ENCODE peak calls at places on chromosome X, in four cellular contexts. R is PC-3, O is adrenal gland, K is sigmoid colon. Z is an unnamed sample.
A peak's percentile ranks its signal among the peaks of the same experiment; 100 is the strongest.

GRCh38 chrX:51395807-51396728 is 63.4 kb downstream of the NUDT10 start:
- DNase-seq in R (no peak), O (peak; percentile 51), K (peak; percentile 62), Z (no peak)

GRCh38 chrX:124232523-124233201 is 99.8 kb upstream of the TEX13D start:
- DNase-seq in R (peak; percentile 46), O (no peak), K (no peak), Z (no peak)

GRCh38 chrX:7485041-7485440 is 337.1 kb upstream of the PUDP start:
- DNase-seq in R (no peak), O (no peak), K (no peak), Z (no peak)

GRCh38 chrX:28042260-28042659 is 61.0 kb upstream of the DCAF8L1 start:
- DNase-seq in R (no peak), O (no peak), K (no peak), Z (no peak)

GRCh38 chrX:1281511-1281910 is 12.9 kb downstream of the CSF2RA start:
- DNase-seq in R (peak; percentile 40), O (no peak), K (no peak), Z (peak; percentile 10)

GRCh38 chrX:42803320-42803719 is 25.4 kb upstream of the PPP1R2C start:
- DNase-seq in R (no peak), O (no peak), K (no peak), Z (no peak)

GRCh38 chrX:85108165-85108564 is 104.5 kb downstream of the APOOL start:
- DNase-seq in R (no peak), O (no peak), K (no peak), Z (no peak)

GRCh38 chrX:129953881-129954280 is 28.6 kb upstream of the BCORL1 start:
- DNase-seq in R (no peak), O (no peak), K (no peak), Z (no peak)

GRCh38 chrX:25015486-25016360 is at the start of gene ARX:
- DNase-seq in R (no peak), O (peak; percentile 54), K (no peak), Z (no peak)

GRCh38 chrX:30228526-30228925 is 1.9 kb upstream of the MAGEB3 start:
- DNase-seq in R (no peak), O (no peak), K (no peak), Z (no peak)

GRCh38 chrX:131703646-131704045 is 159.8 kb downstream of the OR13H1 start:
- DNase-seq in R (no peak), O (no peak), K (no peak), Z (no peak)

GRCh38 chrX:109487640-109488039 is 5.8 kb upstream of the GUCY2F start:
- DNase-seq in R (no peak), O (no peak), K (no peak), Z (no peak)

GRCh38 chrX:57929373-57929772 is 19.1 kb upstream of the ZXDA start:
- DNase-seq in R (peak; percentile 58), O (no peak), K (no peak), Z (no peak)

GRCh38 chrX:119398587-119398973 is 556 bp upstream of the SLC25A43 start:
- DNase-seq in R (no peak), O (no peak), K (no peak), Z (no peak)

GRCh38 chrX:139204903-139205667 is 325.5 kb upstream of the F9 start:
- DNase-seq in R (peak; percentile 58), O (no peak), K (peak; percentile 70), Z (no peak)

GRCh38 chrX:11421816-11422528 is 128.8 kb downstream of the AMELX start:
- DNase-seq in R (no peak), O (no peak), K (no peak), Z (no peak)

GRCh38 chrX:11381464-11381863 is 88.3 kb downstream of the AMELX start:
- DNase-seq in R (peak; percentile 77), O (peak; percentile 54), K (peak; percentile 71), Z (peak; percentile 69)

GRCh38 chrX:11566158-11566557 is 99.6 kb downstream of the ARHGAP6 start:
- DNase-seq in R (no peak), O (no peak), K (no peak), Z (no peak)

GRCh38 chrX:2692221-2693122 is 1.4 kb downstream of the CD99 start:
- DNase-seq in R (peak; percentile 31), O (no peak), K (no peak), Z (no peak)

GRCh38 chrX:71650333-71650969 is 16.9 kb upstream of the LOC101059915 start:
- DNase-seq in R (peak; percentile 26), O (no peak), K (no peak), Z (no peak)

GRCh38 chrX:23844502-23845138 is 61.6 kb downstream of the SAT1 start:
- DNase-seq in R (no peak), O (peak; percentile 52), K (no peak), Z (peak; percentile 18)

GRCh38 chrX:141989802-141990201 is 86.1 kb downstream of the MAGEC1 start:
- DNase-seq in R (peak; percentile 75), O (no peak), K (no peak), Z (no peak)

GRCh38 chrX:147803948-147804347 is 107.8 kb upstream of the FMR1 start:
- DNase-seq in R (peak; percentile 2), O (no peak), K (no peak), Z (no peak)

GRCh38 chrX:149036086-149036485 is 469.0 kb downstream of the IDS start:
- DNase-seq in R (no peak), O (no peak), K (no peak), Z (no peak)

GRCh38 chrX:64975491-64975890 is 759 bp downstream of the ZC4H2 start:
- DNase-seq in R (peak; percentile 42), O (peak; percentile 49), K (peak; percentile 64), Z (peak; percentile 2)

GRCh38 chrX:71912156-71912555 is 1.5 kb downstream of the NHSL2 start:
- DNase-seq in R (no peak), O (no peak), K (no peak), Z (no peak)

GRCh38 chrX:134622056-134622812 is 36.0 kb downstream of the PLAC1 start:
- DNase-seq in R (peak; percentile 86), O (no peak), K (no peak), Z (peak; percentile 76)

GRCh38 chrX:104918122-104918521 is 302.4 kb downstream of the TEX13A start:
- DNase-seq in R (no peak), O (no peak), K (no peak), Z (no peak)

GRCh38 chrX:15820106-15821073 is 30.1 kb downstream of the ZRSR2 start:
- DNase-seq in R (no peak), O (no peak), K (no peak), Z (no peak)

GRCh38 chrX:134568617-134569016 is 89.7 kb downstream of the PLAC1 start:
- DNase-seq in R (peak; percentile 33), O (no peak), K (no peak), Z (no peak)

GRCh38 chrX:53684415-53685192 is 1.9 kb downstream of the HUWE1 start:
- DNase-seq in R (peak; percentile 7), O (no peak), K (no peak), Z (no peak)

GRCh38 chrX:18410038-18410437 is 15.4 kb upstream of the CDKL5 start:
- DNase-seq in R (peak; percentile 60), O (peak; percentile 61), K (no peak), Z (peak; percentile 36)

GRCh38 chrX:77431227-77431626 is 16.0 kb upstream of the FGF16 start:
- DNase-seq in R (no peak), O (peak; percentile 51), K (no peak), Z (no peak)

GRCh38 chrX:9526965-9527364 is 62.1 kb downstream of the TBL1X start:
- DNase-seq in R (no peak), O (no peak), K (no peak), Z (no peak)

GRCh38 chrX:13808865-13809264 is 8.0 kb downstream of the GPM6B start:
- DNase-seq in R (no peak), O (no peak), K (no peak), Z (no peak)

GRCh38 chrX:46628406-46629371 is 55.1 kb downstream of the CHST7 start:
- DNase-seq in R (no peak), O (no peak), K (peak; percentile 91), Z (peak; percentile 35)

GRCh38 chrX:48896611-48897011 is 957 bp downstream of the TIMM17B start:
- DNase-seq in R (no peak), O (peak; percentile 54), K (no peak), Z (no peak)

GRCh38 chrX:48901069-48901468 is 3.3 kb downstream of the PQBP1 start:
- DNase-seq in R (no peak), O (no peak), K (peak; percentile 46), Z (no peak)

GRCh38 chrX:48897621-48898306 is at the start of the genes PQBP1 and TIMM17B:
- DNase-seq in R (peak; percentile 97), O (peak; percentile 97), K (peak; percentile 96), Z (peak; percentile 93)

GRCh38 chrX:48897157-48897620 is 379 bp downstream of the TIMM17B start:
- DNase-seq in R (peak; percentile 78), O (peak; percentile 95), K (peak; percentile 92), Z (peak; percentile 63)

GRCh38 chrX:48899078-48899410 is 1.3 kb downstream of the PQBP1 start:
- DNase-seq in R (no peak), O (no peak), K (no peak), Z (no peak)
- H3K36me3 ChIP-seq in R (peaks cover 6% of the 10 kb centered on the region), O (no peaks in the 10 kb centered on the region), K (peaks cover 15% of the 10 kb centered on the region), Z (peaks cover 12% of the 10 kb centered on the region)

GRCh38 chrX:66022742-66023725 is 16.8 kb downstream of the VSIG4 start:
- DNase-seq in R (peak; percentile 7), O (no peak), K (no peak), Z (no peak)
- TF ChIP-seq CTCF in R (peak; percentile 29), O (no peak), K (no peak), Z (no peak)

GRCh38 chrX:150364347-150365050 is 1.4 kb downstream of the MAMLD1 start:
- DNase-seq in R (peak; percentile 26), O (peak; percentile 53), K (no peak), Z (no peak)

GRCh38 chrX:150365953-150366911 is 3.1 kb downstream of the MAMLD1 start:
- DNase-seq in R (peak; percentile 17), O (peak; percentile 75), K (peak; percentile 78), Z (peak; percentile 56)

GRCh38 chrX:150365051-150365952 is 2.2 kb downstream of the MAMLD1 start:
- DNase-seq in R (peak; percentile 57), O (peak; percentile 82), K (peak; percentile 87), Z (peak; percentile 28)

GRCh38 chrX:150363561-150364346 is 637 bp downstream of the MAMLD1 start:
- DNase-seq in R (peak; percentile 45), O (peak; percentile 62), K (no peak), Z (no peak)

GRCh38 chrX:150366951-150367545 is 3.9 kb downstream of the MAMLD1 start:
- DNase-seq in R (peak; percentile 39), O (peak; percentile 57), K (no peak), Z (peak; percentile 40)
- H3K4me3 ChIP-seq in R (peak overlapping the region; percentile 91), O (peak overlapping the region; percentile 43), K (peak overlapping the region; percentile 58), Z (peak overlapping the region; percentile 69)

GRCh38 chrX:49058794-49059193 is at the start of gene CCDC120:
- DNase-seq in R (peak; percentile 52), O (no peak), K (no peak), Z (no peak)
- H3K36me3 ChIP-seq in R (no peaks in the 10 kb centered on the region), O (no peaks in the 10 kb centered on the region), K (no peaks in the 10 kb centered on the region), Z (no peaks in the 10 kb centered on the region)

GRCh38 chrX:97016106-97016505 is 132.4 kb downstream of the RPA4 start:
- DNase-seq in R (no peak), O (no peak), K (no peak), Z (no peak)
- TF ChIP-seq CTCF in R (peak; percentile 29), O (no peak), K (no peak), Z (no peak)

Z was measured in brain microvascular endothelial cell.